ENCODE peak calls at places on chromosomes 2 and 18, in ten cellular contexts. B is GM12892; F is HCEC 1CT; N is AG20443; P is activated T-helper 9 cell treated with anti-CD3 and anti-CD28 coated beads, Interleukin-2, amount 50 U/mL, for 16 hours; C is activated gamma-delta T cell; O is endothelial cell; J is fibroblast of the aortic adventitia; D is COR-L47; W is astrocyte of the spinal cord. X is an unnamed sample.

GRCh38 chr2:181123798-181124217 is 143.4 kb downstream of the UBE2E3 start:
- DNase-seq in B (peak), J (no peak), D (no peak), F (no peak), C (no peak), W (peak), N (no peak), O (no peak), P (no peak), X (no peak)

GRCh38 chr2:102585704-102586404 is 33.5 kb upstream of the SLC9A2 start:
- DNase-seq in P (no peak), C (no peak), W (no peak), B (no peak), J (no peak), O (no peak), D (no peak), F (no peak), N (no peak), X (no peak)

GRCh38 chr18:57466745-57467144 is 31.6 kb downstream of the ONECUT2 start:
- DNase-seq in C (no peak), F (no peak), D (no peak), B (no peak), N (no peak), P (no peak), W (no peak), O (no peak), J (no peak), X (no peak)

GRCh38 chr18:51236225-51236624 is 38.7 kb upstream of the MEX3C start:
- DNase-seq in D (no peak), O (no peak), P (no peak), W (peak), F (peak), C (no peak), B (no peak), N (peak), J (peak), X (no peak)

GRCh38 chr2:160473508-160474318 is 19.9 kb downstream of the RBMS1 start:
- DNase-seq in W (no peak), F (peak), C (no peak), P (no peak), D (no peak), N (no peak), O (no peak), B (no peak), J (no peak), X (no peak)

GRCh38 chr2:54903736-54904554 is 146.3 kb downstream of the RTN4 start:
- DNase-seq in P (peak), B (no peak), W (peak), O (no peak), F (peak), D (no peak), C (no peak), J (peak), N (peak), X (no peak)

GRCh38 chr2:32591669-32592463 is 36.0 kb upstream of the TTC27 start:
- DNase-seq in P (no peak), J (peak), N (no peak), F (no peak), B (no peak), D (no peak), O (no peak), W (peak), C (no peak), X (no peak)

GRCh38 chr2:239966029-239966847 is 58.9 kb downstream of the NDUFA10 start:
- DNase-seq in P (no peak), O (no peak), D (no peak), F (no peak), W (no peak), J (peak), B (no peak), N (peak), C (no peak), X (no peak)

GRCh38 chr2:15883684-15884083 is 56.7 kb upstream of the MYCN start:
- DNase-seq in J (no peak), B (no peak), W (no peak), C (no peak), P (no peak), F (no peak), D (no peak), O (no peak), N (no peak), X (no peak)

GRCh38 chr18:77132369-77133050 is at the start of gene MBP:
- DNase-seq in P (peak), J (no peak), O (peak), B (peak), D (peak), F (no peak), N (peak), C (peak), W (no peak), X (peak)

GRCh38 chr2:50514881-50515280 is 517.1 kb downstream of the NRXN1 start:
- DNase-seq in W (no peak), J (no peak), C (no peak), P (no peak), N (no peak), B (no peak), F (no peak), D (peak), O (no peak), X (no peak)

GRCh38 chr2:57850415-57851130 is 196.0 kb upstream of the VRK2 start:
- DNase-seq in F (no peak), D (no peak), N (no peak), B (no peak), P (no peak), W (no peak), O (no peak), J (no peak), C (peak), X (no peak)

GRCh38 chr2:191501390-191502168 is 176.4 kb upstream of the NABP1 start:
- DNase-seq in F (peak), C (no peak), P (no peak), W (peak), O (no peak), N (peak), B (no peak), D (no peak), J (peak), X (no peak)

GRCh38 chr2:240642806-240643092 is 17.5 kb downstream of the GPR35 start:
- DNase-seq in C (no peak), B (peak), O (no peak), F (no peak), P (no peak), W (no peak), J (no peak), N (no peak), D (no peak), X (no peak)

GRCh38 chr18:44123743-44124142 is 556.9 kb upstream of the SETBP1 start:
- DNase-seq in D (no peak), P (no peak), J (no peak), N (no peak), F (no peak), C (no peak), B (no peak), O (no peak), W (peak), X (no peak)